ENCODE peak calls at places on chromosome 7, in nine cellular contexts. N is endothelial cell of umbilical vein, K is GM10248, T is fibroblast of the aortic adventitia, S is AG04450, F is BJ, I is epithelial cell of esophagus, V is GM13976, H is esophagus squamous epithelium. Y is an unnamed sample.

GRCh38 chr7:116710764-116711452 is 38.9 kb downstream of the MET start:
- DNase-seq in N (no peak), K (no peak), T (no peak), S (no peak), F (no peak), I (peak), V (no peak), H (no peak), Y (no peak)

GRCh38 chr7:51059493-51059892 is 257.1 kb downstream of the COBL start:
- DNase-seq in N (no peak), K (no peak), T (no peak), S (no peak), F (no peak), I (no peak), V (no peak), H (no peak), Y (no peak)

GRCh38 chr7:30869794-30870491 is 41.7 kb upstream of the AQP1 start:
- DNase-seq in N (peak), K (no peak), T (no peak), S (no peak), F (no peak), I (no peak), V (no peak), H (no peak), Y (no peak)

GRCh38 chr7:105911961-105912575 is 35.7 kb upstream of the ATXN7L1 start:
- DNase-seq in N (no peak), K (no peak), T (peak), S (no peak), F (no peak), I (no peak), V (no peak), H (no peak), Y (no peak)

GRCh38 chr7:41003031-41003925 is 699.6 kb downstream of the INHBA start:
- DNase-seq in N (peak), K (peak), T (peak), S (no peak), F (no peak), I (peak), V (peak), H (no peak), Y (peak)

GRCh38 chr7:138961159-138961558 is 20.0 kb downstream of the KIAA1549 start:
- DNase-seq in N (peak), K (no peak), T (peak), S (no peak), F (no peak), I (no peak), V (no peak), H (no peak), Y (no peak)

GRCh38 chr7:83452256-83452655 is 196.7 kb downstream of the SEMA3E start:
- DNase-seq in N (no peak), K (no peak), T (no peak), S (no peak), F (no peak), I (no peak), V (no peak), H (no peak), Y (no peak)

GRCh38 chr7:64314493-64315020 is 796 bp downstream of the ZNF736 start:
- DNase-seq in N (no peak), K (no peak), T (peak), S (no peak), F (no peak), I (no peak), V (no peak), H (no peak), Y (no peak)

GRCh38 chr7:157596471-157596870 is 259.7 kb downstream of the DNAJB6 start:
- DNase-seq in N (no peak), K (no peak), T (no peak), S (no peak), F (no peak), I (no peak), V (no peak), H (no peak), Y (no peak)

GRCh38 chr7:156145996-156146395 is 333.7 kb upstream of the SHH start:
- DNase-seq in N (no peak), K (no peak), T (no peak), S (no peak), F (no peak), I (no peak), V (no peak), H (no peak), Y (no peak)

GRCh38 chr7:79520543-79520942 is 67.1 kb upstream of the MAGI2 start:
- DNase-seq in N (no peak), K (no peak), T (no peak), S (no peak), F (no peak), I (peak), V (no peak), H (no peak), Y (no peak)

GRCh38 chr7:80335473-80336232 is 176.2 kb downstream of the GNAT3 start:
- DNase-seq in N (peak), K (no peak), T (no peak), S (no peak), F (no peak), I (no peak), V (no peak), H (no peak), Y (no peak)

GRCh38 chr7:131111081-131111576 is 216.5 kb upstream of the MKLN1 start:
- DNase-seq in N (peak), K (no peak), T (peak), S (no peak), F (no peak), I (peak), V (no peak), H (no peak), Y (peak)

GRCh38 chr7:20172736-20173334 is 44.3 kb downstream of the MACC1 start:
- DNase-seq in N (peak), K (peak), T (peak), S (no peak), F (no peak), I (peak), V (peak), H (no peak), Y (peak)

GRCh38 chr7:157151626-157152339 is 13.1 kb downstream of the UBE3C start:
- DNase-seq in N (no peak), K (no peak), T (no peak), S (no peak), F (no peak), I (no peak), V (no peak), H (no peak), Y (no peak)

GRCh38 chr7:70480913-70481579 is 650.9 kb upstream of the GALNT17 start:
- DNase-seq in N (no peak), K (no peak), T (peak), S (no peak), F (no peak), I (peak), V (no peak), H (no peak), Y (no peak)

GRCh38 chr7:98133621-98134266 is 27.1 kb downstream of the LMTK2 start:
- DNase-seq in N (no peak), K (no peak), T (peak), S (no peak), F (no peak), I (peak), V (no peak), H (no peak), Y (no peak)

GRCh38 chr7:4638781-4639575 is 43.1 kb upstream of the FOXK1 start:
- DNase-seq in N (no peak), K (no peak), T (no peak), S (no peak), F (no peak), I (no peak), V (no peak), H (no peak), Y (no peak)

GRCh38 chr7:16535500-16535899 is 8.9 kb downstream of the LRRC72 start:
- DNase-seq in N (no peak), K (no peak), T (no peak), S (no peak), F (no peak), I (no peak), V (no peak), H (no peak), Y (no peak)

GRCh38 chr7:48237354-48237753 is 66.1 kb downstream of the ABCA13 start:
- DNase-seq in N (no peak), K (no peak), T (no peak), S (no peak), F (no peak), I (no peak), V (no peak), H (no peak), Y (no peak)

GRCh38 chr7:123705217-123705901 is 43.4 kb downstream of the WASL start:
- DNase-seq in N (no peak), K (no peak), T (no peak), S (no peak), F (no peak), I (no peak), V (no peak), H (no peak), Y (no peak)

GRCh38 chr7:78134256-78134655 is 335.7 kb downstream of the PHTF2 start:
- DNase-seq in N (peak), K (peak), T (peak), S (peak), F (peak), I (peak), V (peak), H (no peak), Y (peak)

GRCh38 chr7:132394283-132395003 is 181.8 kb downstream of the PLXNA4 start:
- DNase-seq in N (no peak), K (peak), T (peak), S (no peak), F (no peak), I (no peak), V (peak), H (no peak), Y (no peak)

GRCh38 chr7:151439855-151440798 is at the start of gene CRYGN:
- DNase-seq in N (no peak), K (no peak), T (no peak), S (no peak), F (no peak), I (no peak), V (peak), H (no peak), Y (no peak)

DNA sequence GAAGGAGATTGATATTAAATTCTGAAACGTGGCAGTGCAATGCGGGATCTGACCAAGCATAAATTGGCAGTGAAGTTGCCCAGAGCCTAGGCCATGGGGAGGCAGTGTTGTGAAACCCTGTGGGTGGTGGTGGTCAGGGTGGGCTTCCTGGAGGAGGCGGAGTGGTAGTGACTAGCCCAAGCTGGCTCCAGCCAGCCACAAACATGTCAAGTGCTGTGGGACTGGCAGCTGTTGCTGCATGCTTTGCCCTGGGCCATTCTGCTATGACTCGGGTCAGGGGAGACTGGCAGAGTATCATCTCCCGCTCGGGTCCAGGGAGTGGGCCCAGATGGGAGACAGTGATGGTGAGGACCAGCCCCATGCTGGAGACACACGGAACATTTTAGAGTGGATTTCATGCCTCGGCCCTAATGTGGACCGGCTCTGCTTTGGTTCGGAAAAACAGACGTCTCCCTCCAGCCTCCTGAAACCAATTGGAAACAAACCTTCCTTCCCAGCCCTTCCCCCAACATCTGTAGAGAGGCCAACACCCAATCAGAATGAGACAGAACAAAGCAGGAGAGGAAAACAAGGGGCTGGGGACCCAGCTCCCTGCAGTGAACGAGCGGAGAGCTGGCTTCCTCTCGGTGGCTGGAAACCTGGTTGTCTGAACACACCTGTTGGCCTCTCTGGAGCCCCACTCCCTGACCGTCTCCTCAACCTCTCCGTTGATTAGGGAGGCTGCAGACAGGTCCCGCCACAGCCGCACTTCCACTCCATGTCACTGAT is 58.2 kb downstream of the TMEM270 start:
- DNase-seq in N (no peak), K (peak), T (no peak), S (no peak), F (no peak), I (no peak), V (peak), H (no peak), Y (no peak)
- TF ChIP-seq CTCF in N (no peak), K (no peak), T (no peak), S (no peak), F (no peak), I (no peak), V (no peak), H (no peak), Y (no peak)

GRCh38 chr7:149474309-149475120 is 13.7 kb upstream of the ZNF777 start:
- DNase-seq in N (no peak), K (no peak), T (no peak), S (no peak), F (no peak), I (no peak), V (no peak), H (no peak), Y (no peak)
- TF ChIP-seq CTCF in N (no peak), K (no peak), T (no peak), S (no peak), F (no peak), I (no peak), V (no peak), H (no peak), Y (no peak)

GRCh38 chr7:87152112-87152896 is at the start of gene DMTF1:
- DNase-seq in N (peak), K (peak), T (peak), S (peak), F (peak), I (peak), V (peak), H (peak), Y (peak)
- TF ChIP-seq CTCF in N (no peak), K (no peak), T (no peak), S (no peak), F (no peak), I (no peak), V (no peak), H (no peak), Y (no peak)

GRCh38 chr7:3592438-3593134 is 291.5 kb downstream of the SDK1 start:
- DNase-seq in N (no peak), K (no peak), T (no peak), S (no peak), F (no peak), I (no peak), V (no peak), H (no peak), Y (no peak)
- TF ChIP-seq CTCF in N (no peak), K (no peak), T (no peak), S (no peak), F (no peak), I (no peak), V (no peak), H (no peak), Y (no peak)

GRCh38 chr7:150323682-150324365 is 479 bp upstream of the ACTR3C start:
- DNase-seq in N (no peak), K (peak), T (no peak), S (no peak), F (no peak), I (peak), V (peak), H (no peak), Y (no peak)

GRCh38 chr7:150321788-150322113 is 1.4 kb upstream of the LRRC61 start:
- DNase-seq in N (no peak), K (no peak), T (no peak), S (no peak), F (no peak), I (no peak), V (no peak), H (no peak), Y (no peak)

GRCh38 chr7:150322114-150322832 is 882 bp upstream of the LRRC61 start:
- DNase-seq in N (no peak), K (no peak), T (no peak), S (no peak), F (no peak), I (no peak), V (no peak), H (no peak), Y (peak)

GRCh38 chr7:150324366-150324961 is 1.1 kb upstream of the ACTR3C start:
- DNase-seq in N (no peak), K (peak), T (no peak), S (no peak), F (no peak), I (peak), V (peak), H (no peak), Y (no peak)

GRCh38 chr7:150322833-150323681 is at the start of the genes ACTR3C and LRRC61:
- DNase-seq in N (no peak), K (peak), T (no peak), S (no peak), F (no peak), I (peak), V (peak), H (no peak), Y (peak)
- TF ChIP-seq CTCF in N (no peak), K (peak), T (no peak), S (no peak), F (no peak), I (no peak), V (peak), H (peak), Y (peak)

GRCh38 chr7:35856175-35856574 is 55.3 kb downstream of the SEPTIN7 start:
- DNase-seq in N (no peak), K (no peak), T (no peak), S (no peak), F (no peak), I (no peak), V (no peak), H (no peak), Y (no peak)
- TF ChIP-seq CTCF in N (no peak), K (no peak), T (no peak), S (no peak), F (no peak), I (no peak), V (no peak), H (no peak), Y (no peak)

DNA sequence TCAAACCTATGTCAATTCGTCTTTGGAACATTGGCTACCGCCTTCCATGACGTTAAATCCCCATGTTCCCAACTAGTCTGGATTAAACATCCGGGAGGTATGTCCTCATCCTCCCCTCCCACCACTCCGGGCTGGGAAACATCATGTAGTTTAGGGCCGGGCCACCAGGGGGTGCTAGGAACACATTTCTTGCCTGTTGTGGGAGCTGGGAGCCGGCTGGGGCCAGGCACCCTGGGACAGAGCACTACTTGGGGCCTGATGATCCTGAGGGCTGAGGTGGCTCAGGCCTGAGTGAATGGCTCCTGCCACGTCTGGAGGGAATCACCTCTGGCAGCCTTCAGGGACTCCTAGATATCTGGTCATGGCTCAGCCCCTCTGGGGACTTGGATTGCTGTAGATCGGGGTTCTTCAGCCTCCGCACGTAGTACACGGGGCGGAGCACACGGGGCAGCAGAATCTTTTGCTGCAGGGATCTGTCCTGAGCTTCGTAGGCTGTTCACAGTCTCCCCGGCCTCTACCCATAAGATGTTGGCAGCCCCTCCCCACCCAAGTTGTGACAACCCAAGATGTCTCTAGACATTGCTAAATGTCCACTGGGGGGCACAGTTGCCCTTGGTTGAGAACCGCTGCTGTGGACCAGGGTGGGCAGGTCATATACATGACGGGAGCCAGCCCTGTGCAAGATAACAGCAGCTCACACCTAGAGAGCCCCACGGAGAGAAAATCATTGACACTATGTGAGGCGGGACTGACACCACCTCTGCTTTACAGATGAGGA is 141.2 kb upstream of the ZNF716 start:
- DNase-seq in N (no peak), K (no peak), T (no peak), S (no peak), F (no peak), I (no peak), V (no peak), H (no peak), Y (no peak)
- TF ChIP-seq CTCF in N (no peak), K (no peak), T (no peak), S (no peak), F (peak), I (no peak), V (no peak), H (no peak), Y (no peak)

GRCh38 chr7:141014091-141014490 is 661 bp downstream of the MRPS33 start:
- DNase-seq in N (no peak), K (no peak), T (no peak), S (no peak), F (peak), I (no peak), V (no peak), H (no peak), Y (no peak)

GRCh38 chr7:141016349-141016748 is 1.6 kb upstream of the MRPS33 start:
- DNase-seq in N (no peak), K (no peak), T (no peak), S (no peak), F (no peak), I (no peak), V (no peak), H (no peak), Y (no peak)

GRCh38 chr7:141013345-141013715 is 1.4 kb downstream of the MRPS33 start:
- DNase-seq in N (no peak), K (no peak), T (no peak), S (no peak), F (no peak), I (no peak), V (no peak), H (no peak), Y (no peak)

GRCh38 chr7:141012696-141013344 is 1.9 kb downstream of the MRPS33 start:
- DNase-seq in N (no peak), K (no peak), T (no peak), S (no peak), F (no peak), I (peak), V (no peak), H (no peak), Y (no peak)

DNA sequence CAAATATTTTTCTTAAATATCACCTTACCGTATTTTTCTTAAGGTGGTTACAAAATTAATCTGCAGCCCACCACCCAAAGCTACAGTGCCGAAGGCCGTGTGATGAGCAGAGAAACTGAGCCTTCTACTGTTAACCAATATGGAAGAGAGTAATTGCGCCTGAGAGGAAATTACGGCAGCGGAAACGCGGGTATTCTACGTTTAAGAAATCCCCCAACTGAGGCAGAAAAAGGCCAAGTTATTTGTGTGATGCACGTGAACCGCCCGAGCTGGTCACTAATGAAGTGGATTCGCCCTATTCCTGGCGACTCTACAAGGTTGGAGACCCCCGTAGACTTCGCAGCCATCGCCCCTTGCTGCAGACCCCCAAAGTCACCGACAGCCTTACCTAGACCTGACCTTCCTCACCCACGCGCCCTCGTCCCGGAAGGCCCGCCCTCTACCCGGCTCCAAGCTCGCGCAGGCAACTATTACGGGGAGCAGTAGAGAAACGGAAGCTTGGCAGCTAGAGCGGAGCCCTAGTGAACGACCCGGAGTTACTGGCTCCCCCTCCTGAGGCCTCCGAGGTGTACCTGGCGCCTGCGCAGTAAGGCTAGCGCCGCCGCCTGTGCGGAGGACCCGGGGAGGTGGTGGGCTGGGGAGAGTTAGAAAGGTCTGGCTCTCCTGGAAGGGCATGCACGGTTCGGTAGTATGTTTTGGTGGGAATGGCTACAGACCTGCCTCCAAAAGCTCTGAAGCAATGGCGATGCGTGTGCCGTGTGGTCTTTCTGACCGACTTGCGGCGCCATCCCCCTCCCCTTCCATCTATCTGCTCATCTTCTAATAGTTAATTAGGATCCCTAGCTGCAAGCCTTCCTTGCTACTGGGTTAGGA is at the start of gene MRPS33:
- DNase-seq in N (peak), K (peak), T (peak), S (peak), F (peak), I (peak), V (peak), H (peak), Y (peak)
- TF ChIP-seq CTCF in N (peak), K (peak), T (peak), S (peak), F (peak), I (peak), V (peak), H (peak), Y (peak)

GRCh38 chr7:122014697-122015096 is 129.4 kb downstream of the AASS start:
- DNase-seq in N (peak), K (no peak), T (peak), S (no peak), F (no peak), I (no peak), V (no peak), H (no peak), Y (no peak)
- TF ChIP-seq CTCF in N (no peak), K (no peak), T (peak), S (peak), F (no peak), I (no peak), V (no peak), H (no peak), Y (no peak)

Y was measured in GM20000.